ENCODE peak calls at places on chromosomes 5 and 9, in five cellular contexts. One of them, this sample, is unnamed.

GRCh38 chr9:126384926-126385325 is 58.3 kb downstream of the MVB12B start:
- DNase-seq in mammary epithelial cell: no peak
- DNase-seq in OCI-LY7: no peak
- DNase-seq in HepG2: no peak
- DNase-seq in neural progenitor cell: no peak
- DNase-seq in this sample: no peak

GRCh38 chr5:134139891-134140469 is 25.5 kb downstream of the TCF7 start:
- DNase-seq in mammary epithelial cell: no peak
- DNase-seq in OCI-LY7: no peak
- DNase-seq in HepG2: no peak
- DNase-seq in neural progenitor cell: no peak
- DNase-seq in this sample: peak

GRCh38 chr9:2466703-2467102 is 154.9 kb upstream of the VLDLR start:
- DNase-seq in mammary epithelial cell: no peak
- DNase-seq in OCI-LY7: no peak
- DNase-seq in HepG2: no peak
- DNase-seq in neural progenitor cell: no peak
- DNase-seq in this sample: no peak

GRCh38 chr5:151772868-151773561 is 1.3 kb downstream of the G3BP1 start:
- DNase-seq in mammary epithelial cell: peak
- DNase-seq in OCI-LY7: no peak
- DNase-seq in HepG2: no peak
- DNase-seq in neural progenitor cell: no peak
- DNase-seq in this sample: no peak

GRCh38 chr5:82348749-82349148 is 70.6 kb upstream of the RPS23 start:
- DNase-seq in mammary epithelial cell: no peak
- DNase-seq in OCI-LY7: no peak
- DNase-seq in HepG2: no peak
- DNase-seq in neural progenitor cell: no peak
- DNase-seq in this sample: no peak

GRCh38 chr5:65823174-65823573 is 101.2 kb downstream of the NLN start:
- DNase-seq in mammary epithelial cell: no peak
- DNase-seq in OCI-LY7: no peak
- DNase-seq in HepG2: no peak
- DNase-seq in neural progenitor cell: no peak
- DNase-seq in this sample: no peak

GRCh38 chr5:65874241-65874640 is 52.1 kb upstream of the ERBIN start:
- DNase-seq in mammary epithelial cell: peak
- DNase-seq in OCI-LY7: no peak
- DNase-seq in HepG2: no peak
- DNase-seq in neural progenitor cell: no peak
- DNase-seq in this sample: no peak

GRCh38 chr9:34254966-34255825 is 73.9 kb downstream of the KIF24 start:
- DNase-seq in mammary epithelial cell: no peak
- DNase-seq in OCI-LY7: no peak
- DNase-seq in HepG2: no peak
- DNase-seq in neural progenitor cell: no peak
- DNase-seq in this sample: no peak

GRCh38 chr5:136087961-136088871 is 44.4 kb upstream of the SMAD5 start:
- DNase-seq in mammary epithelial cell: peak
- DNase-seq in OCI-LY7: no peak
- DNase-seq in HepG2: no peak
- DNase-seq in neural progenitor cell: no peak
- DNase-seq in this sample: no peak

GRCh38 chr5:151123897-151124751 is 33.5 kb downstream of the ANXA6 start:
- DNase-seq in mammary epithelial cell: no peak
- DNase-seq in OCI-LY7: peak
- DNase-seq in HepG2: no peak
- DNase-seq in neural progenitor cell: peak
- DNase-seq in this sample: no peak

GRCh38 chr9:32456564-32456963 is 69.4 kb downstream of the RIGI start:
- DNase-seq in mammary epithelial cell: no peak
- DNase-seq in OCI-LY7: no peak
- DNase-seq in HepG2: peak
- DNase-seq in neural progenitor cell: no peak
- DNase-seq in this sample: no peak

GRCh38 chr9:15191358-15191757 is 115.7 kb downstream of the TTC39B start:
- DNase-seq in mammary epithelial cell: no peak
- DNase-seq in OCI-LY7: no peak
- DNase-seq in HepG2: no peak
- DNase-seq in neural progenitor cell: no peak
- DNase-seq in this sample: no peak

GRCh38 chr9:89052470-89053097 is 61.3 kb downstream of the S1PR3 start:
- DNase-seq in mammary epithelial cell: no peak
- DNase-seq in OCI-LY7: no peak
- DNase-seq in HepG2: no peak
- DNase-seq in neural progenitor cell: no peak
- DNase-seq in this sample: no peak

GRCh38 chr9:37155601-37156000 is 35.2 kb downstream of the ZCCHC7 start:
- DNase-seq in mammary epithelial cell: peak
- DNase-seq in OCI-LY7: no peak
- DNase-seq in HepG2: no peak
- DNase-seq in neural progenitor cell: no peak
- DNase-seq in this sample: no peak

GRCh38 chr9:131220485-131220884 is 55.8 kb downstream of the FAM78A start:
- DNase-seq in mammary epithelial cell: no peak
- DNase-seq in OCI-LY7: no peak
- DNase-seq in HepG2: no peak
- DNase-seq in neural progenitor cell: no peak
- DNase-seq in this sample: no peak

GRCh38 chr5:68455216-68455615 is 239.7 kb downstream of the PIK3R1 start:
- DNase-seq in mammary epithelial cell: no peak
- DNase-seq in OCI-LY7: no peak
- DNase-seq in HepG2: no peak
- DNase-seq in neural progenitor cell: no peak
- DNase-seq in this sample: no peak

GRCh38 chr5:55159763-55160492 is at the start of gene GPX8:
- DNase-seq in mammary epithelial cell: peak
- DNase-seq in OCI-LY7: peak
- DNase-seq in HepG2: peak
- DNase-seq in neural progenitor cell: peak
- DNase-seq in this sample: peak

GRCh38 chr5:141040093-141040762 is 10.9 kb upstream of the PCDHB1 start:
- DNase-seq in mammary epithelial cell: peak
- DNase-seq in OCI-LY7: no peak
- DNase-seq in HepG2: no peak
- DNase-seq in neural progenitor cell: peak
- DNase-seq in this sample: peak

GRCh38 chr9:128470560-128470959 is 14.8 kb downstream of the ODF2 start:
- DNase-seq in mammary epithelial cell: no peak
- DNase-seq in OCI-LY7: no peak
- DNase-seq in HepG2: no peak
- DNase-seq in neural progenitor cell: no peak
- DNase-seq in this sample: no peak

GRCh38 chr5:85293139-85293785 is 908.6 kb upstream of the EDIL3 start:
- DNase-seq in mammary epithelial cell: peak
- DNase-seq in OCI-LY7: no peak
- DNase-seq in HepG2: peak
- DNase-seq in neural progenitor cell: no peak
- DNase-seq in this sample: no peak

GRCh38 chr5:175854231-175855040 is 16.9 kb upstream of the CPLX2 start:
- DNase-seq in mammary epithelial cell: no peak
- DNase-seq in OCI-LY7: no peak
- DNase-seq in HepG2: peak
- DNase-seq in neural progenitor cell: no peak
- DNase-seq in this sample: no peak

GRCh38 chr5:68315679-68316271 is 100.2 kb downstream of the PIK3R1 start:
- DNase-seq in mammary epithelial cell: peak
- DNase-seq in OCI-LY7: no peak
- DNase-seq in HepG2: no peak
- DNase-seq in neural progenitor cell: no peak
- DNase-seq in this sample: no peak

GRCh38 chr5:96936431-96937221 is 746 bp downstream of the LNPEP start:
- DNase-seq in mammary epithelial cell: peak
- DNase-seq in OCI-LY7: peak
- DNase-seq in HepG2: peak
- DNase-seq in neural progenitor cell: peak
- DNase-seq in this sample: peak

GRCh38 chr9:89498845-89499480 is 1.1 kb upstream of the SEMA4D start:
- DNase-seq in mammary epithelial cell: no peak
- DNase-seq in OCI-LY7: peak
- DNase-seq in HepG2: no peak
- DNase-seq in neural progenitor cell: no peak
- DNase-seq in this sample: no peak

GRCh38 chr9:83596899-83597504 is 25.9 kb upstream of the IDNK start:
- DNase-seq in mammary epithelial cell: peak
- DNase-seq in OCI-LY7: peak
- DNase-seq in HepG2: no peak
- DNase-seq in neural progenitor cell: peak
- DNase-seq in this sample: peak

GRCh38 chr5:73564644-73565165 is 734 bp downstream of the ANKRA2 start:
- DNase-seq in mammary epithelial cell: no peak
- DNase-seq in OCI-LY7: peak
- DNase-seq in HepG2: no peak
- DNase-seq in neural progenitor cell: no peak
- DNase-seq in this sample: no peak

GRCh38 chr5:154202379-154203260 is 12.1 kb downstream of the GALNT10 start:
- DNase-seq in mammary epithelial cell: no peak
- DNase-seq in OCI-LY7: no peak
- DNase-seq in HepG2: no peak
- DNase-seq in neural progenitor cell: no peak
- DNase-seq in this sample: no peak

GRCh38 chr5:131994533-131995226 is 16.8 kb downstream of the ACSL6 start:
- DNase-seq in mammary epithelial cell: no peak
- DNase-seq in OCI-LY7: no peak
- DNase-seq in HepG2: peak
- DNase-seq in neural progenitor cell: peak
- DNase-seq in this sample: no peak

GRCh38 chr5:128436825-128437224 is 101.2 kb downstream of the FBN2 start:
- DNase-seq in mammary epithelial cell: peak
- DNase-seq in OCI-LY7: no peak
- DNase-seq in HepG2: peak
- DNase-seq in neural progenitor cell: no peak
- DNase-seq in this sample: no peak

GRCh38 chr5:33641722-33642505 is 201.1 kb downstream of the TARS1 start:
- DNase-seq in mammary epithelial cell: peak
- DNase-seq in OCI-LY7: no peak
- DNase-seq in HepG2: no peak
- DNase-seq in neural progenitor cell: no peak
- DNase-seq in this sample: no peak

GRCh38 chr5:61659221-61659696 is 327.2 kb downstream of the ZSWIM6 start:
- DNase-seq in mammary epithelial cell: no peak
- DNase-seq in OCI-LY7: no peak
- DNase-seq in HepG2: no peak
- DNase-seq in neural progenitor cell: peak
- DNase-seq in this sample: peak

GRCh38 chr5:18333841-18334240 is 699.6 kb downstream of the TAF11L14 start:
- DNase-seq in mammary epithelial cell: no peak
- DNase-seq in OCI-LY7: no peak
- DNase-seq in HepG2: no peak
- DNase-seq in neural progenitor cell: no peak
- DNase-seq in this sample: no peak

GRCh38 chr5:174315471-174315870 is 270.0 kb downstream of the NSG2 start:
- DNase-seq in mammary epithelial cell: no peak
- DNase-seq in OCI-LY7: no peak
- DNase-seq in HepG2: no peak
- DNase-seq in neural progenitor cell: no peak
- DNase-seq in this sample: no peak

GRCh38 chr5:132234684-132235062 is 7.0 kb upstream of the P4HA2 start:
- DNase-seq in mammary epithelial cell: no peak
- DNase-seq in OCI-LY7: no peak
- DNase-seq in HepG2: no peak
- DNase-seq in neural progenitor cell: no peak
- DNase-seq in this sample: peak

GRCh38 chr5:37111426-37112382 is 137.5 kb downstream of the CPLANE1 start:
- DNase-seq in mammary epithelial cell: no peak
- DNase-seq in OCI-LY7: no peak
- DNase-seq in HepG2: no peak
- DNase-seq in neural progenitor cell: no peak
- DNase-seq in this sample: no peak

GRCh38 chr5:37121027-37121426 is 128.1 kb downstream of the CPLANE1 start:
- DNase-seq in mammary epithelial cell: no peak
- DNase-seq in OCI-LY7: peak
- DNase-seq in HepG2: no peak
- DNase-seq in neural progenitor cell: no peak
- DNase-seq in this sample: no peak

GRCh38 chr5:37112383-37112991 is 136.7 kb downstream of the CPLANE1 start:
- DNase-seq in mammary epithelial cell: no peak
- DNase-seq in OCI-LY7: no peak
- DNase-seq in HepG2: no peak
- DNase-seq in neural progenitor cell: no peak
- DNase-seq in this sample: no peak

GRCh38 chr5:37120270-37120669 is 128.9 kb downstream of the CPLANE1 start:
- DNase-seq in mammary epithelial cell: no peak
- DNase-seq in OCI-LY7: peak
- DNase-seq in HepG2: no peak
- DNase-seq in neural progenitor cell: no peak
- DNase-seq in this sample: no peak

GRCh38 chr5:37116359-37116758 is 132.8 kb downstream of the CPLANE1 start:
- DNase-seq in mammary epithelial cell: no peak
- DNase-seq in OCI-LY7: no peak
- DNase-seq in HepG2: no peak
- DNase-seq in neural progenitor cell: no peak
- DNase-seq in this sample: no peak
- H3K4me2 ChIP-seq in mammary epithelial cell: no peak
- H3K4me2 ChIP-seq in OCI-LY7: no peak
- H3K4me2 ChIP-seq in HepG2: no peak
- H3K4me2 ChIP-seq in neural progenitor cell: no peak
- H3K4me2 ChIP-seq in this sample: no peak

DNA sequence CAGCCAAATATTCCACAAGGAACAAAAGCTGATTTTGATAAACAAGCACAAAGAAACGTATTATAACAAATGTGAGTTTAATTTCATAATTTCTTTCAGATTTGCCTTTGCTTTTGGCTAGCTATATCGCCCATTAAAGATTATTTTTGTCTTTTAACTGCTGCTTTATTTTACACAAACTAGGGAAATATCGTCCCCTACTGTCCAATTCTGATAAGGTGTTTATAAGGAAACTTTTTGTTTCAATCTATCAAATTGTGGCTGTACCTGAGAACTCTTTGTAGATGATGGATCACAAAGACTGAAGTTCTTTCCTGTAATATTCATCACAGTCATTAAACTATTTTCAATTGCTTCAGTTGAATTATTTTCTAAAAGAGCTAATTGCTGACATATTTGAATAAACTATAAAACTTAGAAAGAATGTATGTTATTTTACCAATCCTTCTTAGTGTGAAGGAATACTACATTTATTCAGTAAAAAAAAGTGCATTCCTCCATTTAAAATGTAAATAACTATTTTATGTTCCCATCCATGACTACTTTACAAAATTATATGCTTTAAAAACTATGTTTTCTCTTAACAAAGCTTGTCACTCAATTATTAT is 431.3 kb upstream of the ITGA1 start:
- DNase-seq in mammary epithelial cell: no peak
- DNase-seq in OCI-LY7: peak
- DNase-seq in HepG2: no peak
- DNase-seq in neural progenitor cell: peak
- DNase-seq in this sample: no peak
- TF ChIP-seq CTCF in mammary epithelial cell: peak
- TF ChIP-seq CTCF in OCI-LY7: peak
- TF ChIP-seq CTCF in HepG2: peak
- TF ChIP-seq CTCF in neural progenitor cell: peak
- TF ChIP-seq CTCF in this sample: peak

GRCh38 chr9:122337561-122337939 is 33.3 kb upstream of the PTGS1 start:
- DNase-seq in mammary epithelial cell: no peak
- DNase-seq in OCI-LY7: no peak
- DNase-seq in HepG2: no peak
- DNase-seq in neural progenitor cell: no peak
- DNase-seq in this sample: no peak
- H3K4me2 ChIP-seq in mammary epithelial cell: no peak
- H3K4me2 ChIP-seq in OCI-LY7: peak
- H3K4me2 ChIP-seq in HepG2: no peak
- H3K4me2 ChIP-seq in neural progenitor cell: peak
- H3K4me2 ChIP-seq in this sample: no peak

GRCh38 chr9:95504053-95504963 is 12.5 kb downstream of the PTCH1 start:
- DNase-seq in mammary epithelial cell: peak
- DNase-seq in OCI-LY7: peak
- DNase-seq in HepG2: peak
- DNase-seq in neural progenitor cell: peak
- DNase-seq in this sample: peak
- TF ChIP-seq CTCF in mammary epithelial cell: no peak
- TF ChIP-seq CTCF in OCI-LY7: peak
- TF ChIP-seq CTCF in HepG2: no peak
- TF ChIP-seq CTCF in neural progenitor cell: peak
- TF ChIP-seq CTCF in this sample: peak